ENCODE peak calls at places on chromosomes 12 and 14, in five cellular contexts. R is mesenchymal stem cell, H is endothelial cell of umbilical vein, T is PC-3, A is IMR-90. N is an unnamed sample.

GRCh38 chr12:64273527-64274403 is 51.7 kb upstream of the KICS2 start:
- DNase-seq in R (peak; percentile 10), H (peak; percentile 9), T (peak; percentile 73), A (no peak), N (peak; percentile 47)

GRCh38 chr12:79451988-79452387 is 238.8 kb downstream of the PAWR start:
- DNase-seq in R (peak; percentile 92), H (peak; percentile 99), T (peak; percentile 96), A (peak; percentile 88), N (peak; percentile 94)

GRCh38 chr14:75249958-75250336 is 28.7 kb upstream of the FOS start:
- DNase-seq in R (no peak), H (no peak), T (no peak), A (no peak), N (no peak)

GRCh38 chr14:94598816-94599655 is 13.2 kb upstream of the SERPINA3 start:
- DNase-seq in R (peak; percentile 69), H (peak; percentile 77), T (peak; percentile 87), A (peak; percentile 97), N (peak; percentile 97)

GRCh38 chr14:99318091-99318958 is 46.3 kb upstream of the BCL11B start:
- DNase-seq in R (no peak), H (no peak), T (no peak), A (no peak), N (no peak)

GRCh38 chr12:47885012-47885501 is 19.7 kb downstream of the VDR start:
- DNase-seq in R (no peak), H (no peak), T (no peak), A (no peak), N (no peak)

GRCh38 chr14:40252817-40253447 is 820.7 kb upstream of the FBXO33 start:
- DNase-seq in R (no peak), H (no peak), T (peak; percentile 44), A (no peak), N (no peak)

GRCh38 chr12:91194500-91194899 is 11.9 kb upstream of the DCN start:
- DNase-seq in R (no peak), H (no peak), T (peak; percentile 7), A (peak; percentile 57), N (no peak)

GRCh38 chr12:6829532-6830220 is 1.5 kb downstream of the P3H3 start:
- DNase-seq in R (peak; percentile 77), H (peak; percentile 72), T (no peak), A (peak; percentile 43), N (peak; percentile 82)

GRCh38 chr12:56601503-56601902 is 28.6 kb downstream of the BAZ2A start:
- DNase-seq in R (no peak), H (peak; percentile 36), T (peak; percentile 15), A (no peak), N (no peak)

GRCh38 chr12:72272731-72273498 is 745 bp downstream of the TRHDE start:
- DNase-seq in R (peak; percentile 80), H (no peak), T (peak; percentile 21), A (peak; percentile 58), N (peak; percentile 66)

GRCh38 chr14:63178912-63179311 is 25.3 kb upstream of the RHOJ start:
- DNase-seq in R (no peak), H (peak; percentile 69), T (peak; percentile 78), A (peak; percentile 46), N (peak; percentile 29)

GRCh38 chr12:31650927-31651326 is 8.6 kb upstream of the ETFBKMT start:
- DNase-seq in R (peak; percentile 60), H (no peak), T (no peak), A (no peak), N (no peak)

GRCh38 chr12:106034316-106034715 is 104.4 kb downstream of the NUAK1 start:
- DNase-seq in R (no peak), H (no peak), T (no peak), A (no peak), N (no peak)

GRCh38 chr12:131831021-131831571 is 2.9 kb downstream of the MMP17 start:
- DNase-seq in R (peak; percentile 37), H (no peak), T (peak; percentile 51), A (no peak), N (peak; percentile 51)

GRCh38 chr12:15651381-15651780 is 137.8 kb downstream of the EPS8 start:
- DNase-seq in R (no peak), H (no peak), T (no peak), A (no peak), N (no peak)

GRCh38 chr14:70821916-70822705 is 12.8 kb upstream of the MAP3K9 start:
- DNase-seq in R (peak; percentile 70), H (peak; percentile 15), T (peak; percentile 41), A (peak; percentile 35), N (peak; percentile 83)

DNA sequence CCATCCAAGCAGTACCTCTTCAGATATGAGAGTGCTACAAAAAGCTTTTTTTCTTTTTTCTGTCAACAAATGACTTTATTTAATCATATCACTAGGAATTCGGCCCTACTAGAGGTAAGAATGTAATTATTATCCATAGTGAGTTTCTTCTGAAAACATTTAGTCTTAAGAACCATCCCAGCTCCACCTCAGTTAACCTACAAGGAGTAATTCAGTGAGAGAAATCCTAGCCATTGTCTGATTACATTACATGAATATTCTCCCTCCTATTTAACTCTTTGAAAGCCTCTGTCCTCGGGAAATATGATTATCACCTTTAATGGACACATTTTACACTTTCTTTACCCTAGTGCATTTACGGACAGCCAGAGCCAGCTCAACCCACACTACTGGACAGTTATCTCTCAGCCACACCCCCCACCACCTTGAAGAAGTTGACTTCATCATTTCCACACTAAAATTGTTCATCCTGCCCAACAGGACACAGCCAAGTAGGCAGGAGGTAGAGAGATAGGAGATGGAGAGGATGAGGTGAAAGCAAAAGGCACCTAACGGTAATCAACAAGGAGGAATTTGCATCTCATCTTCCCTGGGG is 1.3 kb downstream of the PPFIA2 start:
- DNase-seq in R (no peak), H (no peak), T (no peak), A (no peak), N (no peak)
- H3K4me3 ChIP-seq in R (no peak overlapping the region), H (no peak overlapping the region), T (no peak overlapping the region), A (no peak overlapping the region), N (peak overlapping the region; percentile 89)

GRCh38 chr12:52152905-52153317 is 38.9 kb downstream of the KRT80 start:
- DNase-seq in R (no peak), H (no peak), T (no peak), A (no peak), N (no peak)

GRCh38 chr12:52149182-52149641 is 42.6 kb downstream of the KRT80 start:
- DNase-seq in R (no peak), H (no peak), T (no peak), A (no peak), N (peak; percentile 12)

GRCh38 chr12:52149651-52150241 is 42.1 kb downstream of the KRT80 start:
- DNase-seq in R (no peak), H (no peak), T (no peak), A (no peak), N (no peak)

GRCh38 chr12:52151153-52151858 is 40.5 kb downstream of the KRT80 start:
- DNase-seq in R (no peak), H (no peak), T (no peak), A (no peak), N (no peak)

GRCh38 chr12:52151859-52152783 is 39.7 kb downstream of the KRT80 start:
- DNase-seq in R (peak; percentile 56), H (peak; percentile 49), T (peak; percentile 82), A (peak; percentile 41), N (peak; percentile 32)
- H3K4me1 ChIP-seq in R (peaks cover 44% of the 10 kb centered on the region), H (peaks cover 16% of the 10 kb centered on the region), T (peaks cover 66% of the 10 kb centered on the region), A (peaks cover 22% of the 10 kb centered on the region), N (peaks cover 34% of the 10 kb centered on the region)

GRCh38 chr14:23386999-23387398 is 10.2 kb downstream of the CMTM5 start:
- DNase-seq in R (no peak), H (no peak), T (no peak), A (no peak), N (no peak)
- H3K9ac ChIP-seq in R (no peak overlapping the region), H (no peak overlapping the region), T (no peak overlapping the region), A (no peak overlapping the region), N (no peak overlapping the region)

GRCh38 chr14:96205994-96206392 is 1.4 kb downstream of the BDKRB2 start:
- DNase-seq in R (no peak), H (no peak), T (no peak), A (no peak), N (no peak)
- H3K4me3 ChIP-seq in R (peak overlapping the region; percentile 64), H (no peak overlapping the region), T (no peak overlapping the region), A (peak overlapping the region; percentile 88), N (peak overlapping the region; percentile 84)

DNA sequence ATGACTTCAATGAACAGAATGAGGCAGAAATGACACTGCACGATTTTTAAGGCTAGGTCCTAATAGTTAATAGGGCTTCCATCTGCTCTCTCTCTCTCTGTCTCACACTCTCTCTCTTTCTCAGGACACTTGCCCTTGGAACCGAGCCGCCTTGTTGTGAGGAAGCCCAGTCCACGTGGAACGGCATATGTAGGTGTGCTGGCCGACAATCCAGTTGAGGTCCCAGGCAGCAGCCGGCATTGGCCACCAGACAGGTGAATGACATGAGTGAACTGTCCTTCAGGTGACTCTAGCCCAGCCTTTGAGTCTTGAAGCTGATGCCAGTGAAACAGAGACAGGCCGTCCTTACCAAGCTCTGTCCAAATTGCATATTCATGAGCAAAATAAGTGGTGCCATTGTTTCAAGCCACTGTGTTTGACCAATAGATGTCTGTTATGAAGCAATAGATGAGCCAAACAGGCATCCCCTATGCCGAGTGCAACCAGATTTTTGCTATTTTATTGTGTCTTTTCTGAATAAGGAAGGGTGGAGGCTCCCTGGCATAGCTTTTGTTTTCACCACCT is 217.5 kb upstream of the LHX5 start:
- DNase-seq in R (no peak), H (no peak), T (no peak), A (no peak), N (no peak)
- H3K4me1 ChIP-seq in R (no peaks in the 10 kb centered on the region), H (no peaks in the 10 kb centered on the region), T (no peaks in the 10 kb centered on the region), A (no peaks in the 10 kb centered on the region), N (no peaks in the 10 kb centered on the region)

GRCh38 chr14:65210118-65210826 is 108.0 kb upstream of the MAX start:
- DNase-seq in R (peak; percentile 70), H (peak; percentile 23), T (peak; percentile 41), A (peak; percentile 29), N (no peak)

GRCh38 chr14:65211341-65211987 is 109.1 kb upstream of the MAX start:
- DNase-seq in R (peak; percentile 83), H (peak; percentile 66), T (peak; percentile 85), A (peak; percentile 85), N (peak; percentile 87)

GRCh38 chr14:65210827-65211192 is 108.5 kb upstream of the MAX start:
- DNase-seq in R (peak; percentile 27), H (no peak), T (peak; percentile 15), A (no peak), N (peak; percentile 41)

GRCh38 chr14:65214741-65215140 is 112.4 kb upstream of the MAX start:
- DNase-seq in R (no peak), H (no peak), T (no peak), A (no peak), N (no peak)

GRCh38 chr14:65213316-65213715 is 111.0 kb upstream of the MAX start:
- DNase-seq in R (no peak), H (no peak), T (no peak), A (no peak), N (peak; percentile 55)
- H3K9ac ChIP-seq in R (no peak overlapping the region), H (no peak overlapping the region), T (no peak overlapping the region), A (no peak overlapping the region), N (no peak overlapping the region)

N was measured in adipocyte.